ENCODE peak calls at places on chromosomes 5 and 9, in ten cellular contexts. L, O, V, C, Z, I, M, A, D and B are unnamed samples.

GRCh38 chr5:106966686-106967315 is 703.9 kb downstream of the EFNA5 start:
- DNase-seq in O (no peak), M (no peak), I (no peak), C (no peak), A (no peak), V (no peak), D (no peak), L (no peak), Z (no peak), B (no peak)

GRCh38 chr9:108640211-108640610 is 215.6 kb downstream of the ACTL7B start:
- DNase-seq in I (no peak), O (no peak), A (no peak), Z (peak), L (no peak), D (no peak), C (no peak), V (no peak), M (no peak), B (no peak)

GRCh38 chr5:170307575-170308465 is 10.2 kb upstream of the LCP2 start:
- DNase-seq in Z (peak), I (no peak), D (no peak), L (no peak), V (peak), A (no peak), C (peak), O (peak), M (peak), B (peak)

GRCh38 chr9:124941689-124942561 is 1.0 kb upstream of the GOLGA1 start:
- DNase-seq in C (peak), O (peak), M (peak), A (peak), I (peak), D (peak), L (peak), V (peak), Z (peak), B (peak)

GRCh38 chr5:133945561-133945960 is 22.9 kb downstream of the C5orf15 start:
- DNase-seq in V (no peak), I (no peak), D (no peak), A (peak), O (no peak), M (no peak), Z (no peak), C (no peak), L (no peak), B (no peak)

GRCh38 chr9:123357748-123358059 is 1.7 kb downstream of the CRB2 start:
- DNase-seq in V (no peak), C (no peak), O (no peak), A (no peak), M (no peak), I (no peak), L (no peak), Z (no peak), D (no peak), B (no peak)

GRCh38 chr5:6184481-6184880 is 193.9 kb downstream of the MED10 start:
- DNase-seq in Z (no peak), I (no peak), L (no peak), A (no peak), V (no peak), O (no peak), D (no peak), C (no peak), M (no peak), B (no peak)

GRCh38 chr5:157431544-157432200 is 28.3 kb upstream of the NIPAL4 start:
- DNase-seq in L (peak), O (no peak), C (no peak), A (no peak), V (no peak), D (no peak), M (peak), I (no peak), Z (peak), B (no peak)

GRCh38 chr5:50744761-50745160 is 78.3 kb downstream of the PARP8 start:
- DNase-seq in A (no peak), L (peak), C (no peak), Z (peak), V (no peak), M (peak), D (no peak), I (no peak), O (no peak), B (no peak)

GRCh38 chr5:122882836-122883235 is 37.4 kb downstream of the SNX24 start:
- DNase-seq in D (no peak), V (no peak), O (no peak), C (no peak), L (peak), A (no peak), Z (peak), I (no peak), M (peak), B (no peak)

GRCh38 chr9:34253460-34253837 is 74.6 kb downstream of the UBAP1 start:
- DNase-seq in D (no peak), I (no peak), C (peak), O (peak), L (peak), A (no peak), V (no peak), M (peak), Z (peak), B (peak)

GRCh38 chr5:149053027-149053705 is 9.7 kb downstream of the SH3TC2 start:
- DNase-seq in V (no peak), A (no peak), L (peak), Z (peak), C (no peak), O (no peak), M (no peak), I (no peak), D (no peak), B (no peak)

GRCh38 chr9:121201045-121201737 is 478 bp downstream of the RAB14 start:
- DNase-seq in I (peak), O (peak), A (peak), Z (no peak), M (peak), C (no peak), V (peak), L (peak), D (peak), B (peak)

GRCh38 chr9:75775966-75776691 is 114.3 kb upstream of the PCSK5 start:
- DNase-seq in I (no peak), C (no peak), Z (no peak), A (peak), O (no peak), L (no peak), M (no peak), V (no peak), D (no peak), B (no peak)

GRCh38 chr5:172004824-172005237 is 1.6 kb downstream of the FBXW11 start:
- DNase-seq in A (no peak), C (no peak), Z (peak), D (no peak), V (no peak), M (peak), L (peak), I (no peak), O (no peak), B (no peak)

GRCh38 chr9:84866402-84866801 is 196.9 kb downstream of the NTRK2 start:
- DNase-seq in C (no peak), M (no peak), O (no peak), V (no peak), D (no peak), Z (no peak), I (no peak), L (no peak), A (no peak), B (no peak)

GRCh38 chr9:110148868-110149267 is 59.1 kb downstream of the C9orf152 start:
- DNase-seq in V (no peak), D (no peak), C (no peak), A (no peak), O (no peak), M (peak), L (no peak), I (no peak), Z (peak), B (no peak)
- H3K4me3 ChIP-seq in V (no peak), D (peak), C (no peak), A (no peak), O (peak), M (no peak), L (peak), I (no peak), Z (no peak), B (no peak)

DNA sequence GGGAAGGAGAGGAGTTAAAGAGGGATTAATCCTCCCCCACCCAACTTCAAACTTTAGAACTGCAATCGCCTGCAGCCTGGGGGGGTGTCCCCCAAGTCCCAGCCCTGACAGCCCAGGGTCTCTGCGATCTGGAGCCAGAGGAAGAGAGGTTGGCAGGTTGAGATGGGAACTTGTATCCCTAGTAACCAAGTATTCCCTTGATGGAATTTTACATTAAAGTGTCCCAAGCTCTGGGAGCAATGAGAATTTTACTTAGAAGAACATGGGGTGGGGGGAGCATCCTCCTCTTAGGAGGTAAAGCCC is 6.1 kb downstream of the NR2F1-AS1 start:
- DNase-seq in A (no peak), V (no peak), L (no peak), D (no peak), M (no peak), O (no peak), I (no peak), Z (no peak), C (no peak), B (no peak)
- H3K4me3 ChIP-seq in A (no peak), V (no peak), L (no peak), D (no peak), M (no peak), O (no peak), I (no peak), Z (no peak), C (peak), B (no peak)

DNA sequence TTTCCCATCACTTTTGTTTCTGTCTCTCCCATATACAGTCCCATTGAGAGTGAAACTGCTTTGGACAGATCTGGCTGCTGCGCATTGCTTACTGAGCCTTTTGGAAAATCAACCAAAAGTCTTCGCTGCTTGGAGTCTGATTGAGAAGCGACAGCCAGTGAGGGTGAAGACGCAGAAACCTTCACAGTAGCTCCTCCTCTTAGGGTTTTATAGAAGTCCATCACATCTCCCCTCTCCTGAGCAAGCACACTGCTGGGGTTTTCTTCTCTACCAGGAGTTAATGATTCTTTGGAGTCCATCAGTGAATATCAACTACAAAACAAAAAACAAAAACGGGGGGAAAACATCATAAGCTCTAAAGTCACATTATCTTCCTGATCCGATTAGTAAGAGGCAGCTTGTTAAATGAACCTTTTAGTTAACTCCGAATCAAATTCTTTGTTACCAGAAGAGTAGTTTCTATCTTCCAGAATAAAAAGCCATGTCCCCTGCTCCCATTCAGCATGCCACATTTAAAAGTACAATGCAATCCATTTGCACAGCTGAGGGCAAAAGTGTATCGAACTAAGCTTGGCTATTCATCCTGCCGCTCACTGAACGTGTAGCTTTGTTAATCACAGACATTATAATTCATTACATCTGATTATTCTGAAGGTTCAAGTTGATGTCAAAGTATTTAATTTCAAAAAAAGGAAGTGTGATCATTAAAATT is 2.8 kb downstream of the NR3C1 start:
- DNase-seq in O (no peak), A (no peak), M (peak), Z (peak), I (no peak), L (peak), D (no peak), V (no peak), C (no peak), B (peak)
- H3K4me3 ChIP-seq in O (peak), A (peak), M (no peak), Z (peak), I (peak), L (peak), D (no peak), V (peak), C (peak), B (peak)

GRCh38 chr5:181070523-181070922 is 30.5 kb downstream of the BTNL9 start:
- DNase-seq in M (no peak), L (no peak), O (no peak), I (no peak), V (no peak), A (no peak), C (no peak), Z (no peak), D (no peak), B (no peak)
- H3K4me3 ChIP-seq in M (no peak), L (no peak), O (no peak), I (no peak), V (no peak), A (no peak), C (no peak), Z (no peak), D (no peak), B (no peak)

GRCh38 chr9:132185164-132186009 is 23.5 kb downstream of the NTNG2 start:
- DNase-seq in M (peak), D (no peak), O (no peak), L (no peak), V (no peak), Z (no peak), I (no peak), C (no peak), A (peak), B (no peak)
- H3K4me3 ChIP-seq in M (no peak), D (no peak), O (no peak), L (no peak), V (no peak), Z (no peak), I (no peak), C (no peak), A (no peak), B (no peak)